ENCODE peak calls at places on chromosomes 6 and 20, in five cellular contexts. S is left ventricle myocardium inferior, G is upper lobe of right lung, Q is heart left ventricle, M is Calu3. B is an unnamed sample.

GRCh38 chr6:1970151-1970561 is 275.2 kb downstream of the GMDS start:
- DNase-seq in S (no peak), Q (no peak), M (no peak), G (no peak), B (no peak)

GRCh38 chr20:60528141-60528540 is 569.9 kb downstream of the CDH26 start:
- DNase-seq in G (no peak), S (no peak), Q (no peak), M (no peak), B (no peak)

GRCh38 chr6:105608711-105609374 is 206.0 kb upstream of the PREP start:
- DNase-seq in G (no peak), M (no peak), S (no peak), Q (no peak), B (no peak)

GRCh38 chr6:19472850-19473249 is 364.3 kb upstream of the ID4 start:
- DNase-seq in S (no peak), Q (no peak), M (peak; percentile 27), G (no peak), B (no peak)

GRCh38 chr6:117550618-117551242 is 51.6 kb downstream of the GOPC start:
- DNase-seq in M (no peak), G (no peak), S (no peak), Q (no peak), B (no peak)

GRCh38 chr20:47320990-47321805 is 35.3 kb downstream of the ZMYND8 start:
- DNase-seq in Q (no peak), M (peak; percentile 75), G (no peak), S (no peak), B (no peak)

GRCh38 chr6:125819927-125820326 is 29.2 kb downstream of the NCOA7 start:
- DNase-seq in S (no peak), Q (no peak), M (no peak), G (no peak), B (no peak)

GRCh38 chr20:60123096-60123495 is 164.9 kb downstream of the CDH26 start:
- DNase-seq in G (no peak), Q (no peak), S (no peak), M (no peak), B (no peak)

GRCh38 chr6:34697904-34698557 is 1.5 kb upstream of the ILRUN start:
- DNase-seq in S (no peak), Q (no peak), G (no peak), M (no peak), B (no peak)

GRCh38 chr6:149060300-149060984 is 257.1 kb upstream of the TAB2 start:
- DNase-seq in Q (peak; percentile 70), M (no peak), G (no peak), S (peak; percentile 24), B (peak; percentile 34)

GRCh38 chr20:62900052-62900691 is 26.1 kb downstream of the DIDO1 start:
- DNase-seq in M (peak; percentile 87), G (peak; percentile 84), Q (peak; percentile 83), S (peak; percentile 64), B (peak; percentile 75)

GRCh38 chr20:50415516-50416268 is 94.5 kb upstream of the PTPN1 start:
- DNase-seq in S (peak; percentile 100), G (peak; percentile 99), M (peak; percentile 99), Q (peak; percentile 99), B (no peak)

GRCh38 chr6:23003671-23004598 is 434.6 kb downstream of the HDGFL1 start:
- DNase-seq in G (no peak), S (no peak), Q (no peak), M (no peak), B (no peak)

GRCh38 chr20:51356871-51357270 is 185.6 kb downstream of the NFATC2 start:
- DNase-seq in M (no peak), S (no peak), Q (no peak), G (peak; percentile 41), B (no peak)

GRCh38 chr6:2917065-2917464 is 14.0 kb upstream of the SERPINB9 start:
- DNase-seq in S (no peak), Q (no peak), M (no peak), G (no peak), B (no peak)

GRCh38 chr6:155647354-155647753 is 191.7 kb upstream of the NOX3 start:
- DNase-seq in S (no peak), M (no peak), Q (no peak), G (no peak), B (no peak)

GRCh38 chr6:52577022-52577777 is at the start of gene TRAM2:
- DNase-seq in G (peak; percentile 93), M (peak; percentile 89), S (peak; percentile 91), Q (peak; percentile 94), B (peak; percentile 93)

GRCh38 chr20:21510414-21510971 is 3.4 kb downstream of the NKX2-2 start:
- DNase-seq in Q (no peak), M (no peak), S (no peak), G (no peak), B (no peak)

GRCh38 chr6:110180228-110181008 is at the start of gene CDC40:
- DNase-seq in Q (peak; percentile 75), S (peak; percentile 49), M (peak; percentile 35), G (peak; percentile 73), B (no peak)

GRCh38 chr6:117549606-117550005 is 52.7 kb downstream of the GOPC start:
- DNase-seq in M (no peak), Q (no peak), S (no peak), G (no peak), B (no peak)

GRCh38 chr6:147279423-147279822 is 75.2 kb downstream of the STXBP5 start:
- DNase-seq in Q (no peak), S (no peak), G (no peak), M (no peak), B (no peak)

GRCh38 chr6:101668496-101668895 is 275.0 kb downstream of the GRIK2 start:
- DNase-seq in M (no peak), Q (no peak), S (no peak), G (no peak), B (no peak)

GRCh38 chr6:116389357-116389756 is 18.6 kb downstream of the DSE start:
- DNase-seq in Q (no peak), S (no peak), M (no peak), G (no peak), B (no peak)

GRCh38 chr6:7697820-7698623 is 27.9 kb upstream of the BMP6 start:
- DNase-seq in G (no peak), M (no peak), S (no peak), Q (no peak), B (no peak)

GRCh38 chr6:9224539-9224938 is 789.2 kb upstream of the SLC35B3 start:
- DNase-seq in Q (no peak), G (no peak), S (no peak), M (no peak), B (no peak)

DNA sequence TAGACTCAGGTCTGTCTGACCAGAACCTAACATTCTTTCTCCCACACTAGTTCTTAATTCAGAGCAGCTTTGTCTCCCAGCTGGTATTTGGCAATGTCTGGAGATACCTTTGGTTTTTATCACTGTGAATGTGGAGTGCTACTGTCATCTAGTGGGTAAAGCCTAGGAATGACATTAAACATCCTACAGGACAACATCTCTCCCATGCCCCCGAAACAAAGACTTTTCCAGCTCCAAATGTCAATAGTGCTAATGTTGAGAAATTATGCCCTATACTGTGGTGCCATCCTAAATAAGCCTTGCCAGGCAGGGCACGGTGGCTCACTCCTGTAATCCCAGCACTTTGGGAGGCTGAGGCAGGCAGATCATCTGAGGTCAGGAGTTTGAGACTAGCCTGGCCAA is 4.2 kb upstream of the TTPAL start:
- DNase-seq in G (no peak), M (peak; percentile 24), Q (no peak), S (no peak), B (no peak)
- TF ChIP-seq CTCF in G (peak; percentile 19), M (peak; percentile 37), Q (peak; percentile 45), S (peak; percentile 57), B (no peak)

DNA sequence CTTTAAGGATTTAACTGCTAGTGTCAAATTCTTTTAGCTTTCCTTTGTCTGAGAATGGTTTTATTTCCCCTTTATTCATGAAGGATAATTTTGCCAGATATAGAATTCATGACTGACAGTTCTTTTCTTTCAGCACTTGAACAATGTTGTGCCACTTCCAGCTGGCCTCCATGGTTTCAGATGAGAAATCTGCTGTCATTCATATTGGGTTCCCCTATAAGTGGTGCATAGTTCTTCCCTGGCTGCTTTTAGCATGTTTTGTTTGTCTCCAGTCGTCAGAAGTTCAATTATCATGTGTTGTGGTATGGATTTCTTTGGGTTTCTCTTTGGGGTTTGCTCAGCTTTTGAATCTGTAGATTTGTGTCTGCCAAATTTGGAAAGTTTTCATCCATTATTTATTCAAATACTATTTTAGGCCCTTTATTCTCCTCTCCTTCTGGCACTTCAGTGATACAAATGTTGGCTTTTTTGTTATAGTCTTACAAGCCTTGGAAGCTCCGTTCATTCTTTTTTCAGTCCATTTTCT is 76.3 kb upstream of the TGM3 start:
- DNase-seq in G (no peak), M (no peak), Q (no peak), S (no peak), B (no peak)
- TF ChIP-seq CTCF in G (no peak), M (no peak), Q (no peak), S (no peak), B (no peak)

DNA sequence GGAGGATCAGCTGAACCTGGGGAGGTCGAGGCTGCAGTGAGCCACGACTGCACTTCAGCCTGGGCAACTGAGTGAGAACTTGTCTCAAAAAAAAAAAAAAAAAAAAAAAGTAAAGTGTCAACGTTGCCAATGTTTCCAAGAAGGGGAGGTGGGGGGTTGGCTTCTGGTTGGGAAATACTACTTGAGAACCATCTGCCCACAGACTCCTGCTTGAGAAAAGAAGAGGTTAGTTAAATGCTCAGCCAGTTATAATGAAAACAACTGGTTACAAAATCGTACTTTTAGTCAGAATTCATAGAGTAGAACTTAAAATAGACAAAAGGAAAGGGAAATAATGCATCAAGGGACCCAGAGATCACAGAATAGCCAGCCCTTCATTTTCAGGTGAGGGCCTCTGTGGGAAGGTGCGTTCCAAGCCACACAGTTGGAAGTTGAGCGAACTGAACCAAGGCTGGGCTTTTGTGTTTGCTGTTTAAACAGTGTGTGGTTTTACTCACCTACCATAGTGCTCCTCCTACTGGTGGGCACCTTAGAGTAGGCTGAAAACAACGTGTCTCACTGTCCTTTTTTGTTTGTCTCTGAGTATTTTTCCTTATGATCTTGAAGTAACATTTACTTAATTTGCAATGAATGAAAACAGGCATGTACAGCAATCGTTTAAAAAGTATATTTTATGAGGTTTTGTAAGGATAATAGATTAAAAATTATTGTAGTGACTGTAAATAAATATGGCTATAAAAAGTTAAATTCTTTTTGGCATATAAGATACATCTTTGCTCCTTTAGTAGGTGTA is 200.7 kb downstream of the BCAS1 start:
- DNase-seq in S (no peak), Q (no peak), G (no peak), M (peak; percentile 90), B (peak; percentile 84)
- TF ChIP-seq CTCF in S (peak; percentile 84), Q (peak; percentile 73), G (peak; percentile 84), M (peak; percentile 77), B (peak; percentile 89)

DNA sequence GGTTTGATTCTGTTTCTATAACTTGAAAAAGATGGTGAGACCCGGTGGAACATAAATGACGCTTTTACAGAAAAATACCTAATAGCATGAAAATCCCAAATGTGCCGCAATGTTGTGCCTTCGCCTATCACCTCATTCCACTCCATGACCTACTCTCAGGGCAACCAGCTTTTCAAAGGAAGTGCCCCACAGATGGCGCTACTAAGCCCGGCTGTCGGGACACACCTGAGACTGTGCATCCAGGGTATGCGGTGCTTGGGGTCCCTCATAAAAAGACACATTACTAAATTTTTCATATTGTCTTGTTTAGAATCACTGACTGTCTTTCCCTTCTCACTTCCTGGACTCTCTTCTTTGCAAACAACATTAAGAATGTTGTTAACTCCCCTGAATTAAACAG is 145.5 kb upstream of the RPS6KA2 start:
- DNase-seq in G (no peak), S (no peak), Q (no peak), M (peak; percentile 26), B (no peak)
- TF ChIP-seq CTCF in G (no peak), S (no peak), Q (no peak), M (no peak), B (no peak)